ENCODE peak calls at places on chromosomes 12 and 14, in five cellular contexts. J is GM12878, E is A549, Z is HepG2, V is K562. I is an unnamed sample.

GRCh38 chr12:2976581-2976996 is 17.4 kb downstream of the TEAD4 start:
- DNase-seq in V (peak; percentile 47), Z (no peak), E (no peak), J (no peak), I (peak; percentile 38)

GRCh38 chr12:107372229-107372658 is 278.9 kb upstream of the CRY1 start:
- DNase-seq in J (no peak), Z (no peak), E (no peak), V (no peak), I (no peak)

GRCh38 chr12:26878661-26879119 is 45.7 kb upstream of the ITPR2 start:
- DNase-seq in J (no peak), Z (no peak), V (no peak), E (no peak), I (peak; percentile 12)

GRCh38 chr14:39266589-39266870 is 32.8 kb downstream of the MIA2 start:
- DNase-seq in Z (peak; percentile 96), V (peak; percentile 49), J (no peak), E (peak; percentile 70), I (no peak)

GRCh38 chr12:123712780-123713319 is 697 bp downstream of the ATP6V0A2 start:
- DNase-seq in J (no peak), E (peak; percentile 7), V (no peak), Z (peak; percentile 2), I (no peak)

GRCh38 chr14:64193821-64194220 is 100.3 kb downstream of the ESR2 start:
- DNase-seq in E (peak; percentile 24), J (no peak), V (no peak), Z (peak; percentile 5), I (peak; percentile 39)

GRCh38 chr14:22939684-22940083 is 10.5 kb upstream of the PRMT5 start:
- DNase-seq in J (no peak), V (no peak), E (no peak), Z (no peak), I (no peak)

GRCh38 chr14:54447231-54447692 is 6.1 kb upstream of the CNIH1 start:
- DNase-seq in E (peak; percentile 72), V (no peak), J (no peak), Z (peak; percentile 95), I (no peak)

GRCh38 chr12:86513206-86513605 is 257.0 kb upstream of the MGAT4C start:
- DNase-seq in J (no peak), E (no peak), Z (no peak), V (no peak), I (no peak)

GRCh38 chr14:91371011-91371989 is 46.3 kb downstream of the CCDC88C start:
- DNase-seq in Z (no peak), V (no peak), E (no peak), J (no peak), I (no peak)

GRCh38 chr14:73386342-73386741 is 72.0 kb downstream of the NUMB start:
- DNase-seq in Z (no peak), E (no peak), V (no peak), J (no peak), I (no peak)

GRCh38 chr14:21192447-21192822 is 36.6 kb upstream of the OR5AU1 start:
- DNase-seq in E (no peak), Z (no peak), J (no peak), V (no peak), I (no peak)

GRCh38 chr14:70020350-70021170 is 141.3 kb downstream of the SMOC1 start:
- DNase-seq in Z (no peak), E (no peak), J (no peak), V (no peak), I (peak; percentile 13)

GRCh38 chr12:47247418-47247817 is 167.7 kb upstream of the AMIGO2 start:
- DNase-seq in V (no peak), Z (no peak), E (no peak), J (no peak), I (no peak)

GRCh38 chr12:94174576-94174975 is 26.2 kb downstream of the PLXNC1 start:
- DNase-seq in V (no peak), E (no peak), Z (no peak), J (no peak), I (no peak)

GRCh38 chr12:5066251-5066650 is 22.6 kb downstream of the KCNA5 start:
- DNase-seq in Z (no peak), E (no peak), J (no peak), V (no peak), I (no peak)

GRCh38 chr14:33401326-33401725 is 462.6 kb downstream of the NPAS3 start:
- DNase-seq in V (no peak), Z (peak; percentile 13), E (no peak), J (no peak), I (no peak)

GRCh38 chr12:113655479-113655878 is 183.8 kb upstream of the LHX5 start:
- DNase-seq in V (no peak), E (no peak), J (no peak), Z (no peak), I (no peak)

GRCh38 chr14:55430024-55430690 is 10.3 kb downstream of the TBPL2 start:
- DNase-seq in Z (peak; percentile 64), J (no peak), V (peak; percentile 23), E (peak; percentile 79), I (peak; percentile 92)

GRCh38 chr12:87982208-87982607 is 47.0 kb downstream of the C12orf50 start:
- DNase-seq in E (no peak), J (no peak), V (no peak), Z (no peak), I (no peak)

GRCh38 chr12:5439333-5439732 is 7.4 kb downstream of the NTF3 start:
- DNase-seq in J (no peak), V (no peak), E (no peak), Z (no peak), I (peak; percentile 33)

GRCh38 chr12:45329702-45330101 is 113.8 kb downstream of the ANO6 start:
- DNase-seq in J (no peak), Z (no peak), E (no peak), V (no peak), I (no peak)

GRCh38 chr12:45329238-45329637 is 113.3 kb downstream of the ANO6 start:
- DNase-seq in E (no peak), J (no peak), V (no peak), Z (no peak), I (no peak)

GRCh38 chr12:45334396-45334795 is 118.5 kb downstream of the ANO6 start:
- DNase-seq in V (no peak), Z (no peak), E (no peak), J (no peak), I (no peak)

GRCh38 chr12:45327823-45328383 is 112.0 kb downstream of the ANO6 start:
- DNase-seq in Z (no peak), J (no peak), E (no peak), V (no peak), I (peak; percentile 23)

DNA sequence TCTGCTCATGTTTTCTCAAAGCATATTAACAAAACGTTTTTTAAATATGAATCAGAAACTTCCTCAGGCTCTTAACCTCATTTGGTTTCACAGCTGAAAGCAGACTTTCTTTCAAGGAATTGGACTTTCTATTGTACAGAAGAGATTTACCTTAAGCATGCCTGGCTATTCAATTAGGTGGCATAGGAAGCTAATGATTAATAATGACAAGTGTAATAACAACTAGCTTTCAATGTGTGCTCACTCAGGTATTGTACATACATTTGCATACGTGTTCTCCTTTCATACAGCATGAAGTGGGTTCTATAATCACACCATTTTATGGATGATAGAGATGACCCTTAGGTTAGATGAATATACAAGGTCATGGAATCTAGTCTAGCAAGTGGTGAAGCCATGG is 115.7 kb downstream of the ANO6 start:
- DNase-seq in E (no peak), Z (no peak), V (no peak), J (no peak), I (no peak)
- TF ChIP-seq JUNB in E (no peak), Z (no peak), V (no peak), J (no peak), I (no peak)

GRCh38 chr14:29262979-29263378 is 496.4 kb downstream of the FOXG1 start:
- DNase-seq in J (no peak), Z (no peak), V (no peak), E (no peak), I (no peak)
- TF ChIP-seq REST in J (no peak), Z (no peak), V (no peak), E (no peak), I (no peak)

DNA sequence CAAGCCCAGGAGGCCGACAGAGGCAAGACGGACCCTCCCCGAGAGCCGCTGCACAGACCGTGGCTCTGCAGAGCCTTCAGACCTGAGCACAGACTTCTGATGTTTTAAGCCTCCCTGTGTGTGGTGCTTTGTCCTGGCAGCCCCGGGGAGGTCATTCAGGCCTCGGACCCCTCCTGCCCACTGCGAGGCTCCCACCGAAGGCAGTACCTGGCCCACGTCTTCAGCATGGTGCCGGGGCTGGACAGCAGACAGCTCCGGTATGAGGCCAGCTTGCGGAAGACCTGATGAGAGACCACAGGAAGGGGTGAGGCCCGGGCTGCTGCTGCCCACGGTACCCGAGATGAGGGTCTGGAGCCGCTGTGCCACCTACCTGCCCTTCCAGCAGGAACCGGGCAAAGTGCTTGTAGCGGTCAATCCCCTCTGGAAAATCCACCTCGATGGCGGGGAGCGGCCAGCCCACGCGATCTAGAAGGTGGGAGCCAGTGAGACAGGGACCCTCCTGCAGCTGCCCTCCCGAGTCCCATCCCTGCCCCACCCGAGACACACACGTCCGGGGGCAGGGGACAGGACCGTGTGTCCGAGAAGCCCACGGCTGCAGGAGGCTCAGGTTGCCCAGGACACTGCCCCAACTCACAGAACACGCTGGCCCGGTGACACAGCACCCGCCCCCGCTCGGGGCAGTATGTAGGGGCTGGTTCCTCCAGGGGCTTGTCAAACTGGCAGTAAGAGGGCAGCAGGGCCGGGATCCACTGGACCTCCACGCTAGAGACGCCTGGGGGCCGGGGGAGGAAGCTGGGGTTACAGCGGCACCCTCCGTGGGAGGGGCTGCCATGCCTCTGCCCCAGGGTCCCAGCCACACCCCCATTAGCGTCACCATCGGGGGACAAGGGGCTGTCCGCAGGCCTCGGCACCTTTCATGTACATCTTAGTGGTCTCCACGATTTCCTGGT is 35.6 kb upstream of the UBC start:
- DNase-seq in E (no peak), V (no peak), Z (no peak), J (no peak), I (no peak)
- H3K4me3 ChIP-seq in E (no peak overlapping the region), V (no peak overlapping the region), Z (no peak overlapping the region), J (no peak overlapping the region), I (no peak overlapping the region)

GRCh38 chr12:132327351-132328171 is 1.8 kb downstream of the GALNT9 start:
- DNase-seq in E (peak; percentile 48), Z (no peak), J (no peak), V (no peak), I (no peak)
- TF ChIP-seq JUNB in E (no peak), Z (no peak), J (no peak), V (no peak), I (no peak)

GRCh38 chr12:116015525-116015924 is 262.0 kb downstream of the MED13L start:
- DNase-seq in J (no peak), V (no peak), Z (peak; percentile 21), E (peak; percentile 52), I (peak; percentile 54)
- TF ChIP-seq REST in J (no peak), V (no peak), Z (no peak), E (no peak), I (no peak)

DNA sequence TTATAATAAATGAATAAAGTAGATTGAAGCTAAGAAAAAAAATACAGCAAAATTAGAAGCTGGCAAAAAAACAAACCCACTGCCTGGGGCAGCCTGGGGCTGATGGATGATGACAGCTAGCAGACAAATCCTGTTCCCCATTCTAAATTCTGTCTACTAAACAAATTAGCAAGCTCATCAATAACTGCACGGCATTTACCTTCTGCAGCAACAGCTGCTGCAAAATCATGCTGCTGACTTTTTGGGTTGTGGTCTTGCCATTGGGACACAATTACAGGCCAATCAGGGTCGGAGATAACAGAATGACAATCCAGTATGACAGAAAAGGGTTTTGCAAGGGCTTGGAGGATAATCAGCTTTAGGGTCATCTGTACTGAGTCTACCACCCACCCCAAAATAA is 443.6 kb upstream of the SOX5 start:
- DNase-seq in Z (no peak), E (no peak), V (no peak), J (no peak), I (no peak)
- H3K4me3 ChIP-seq in Z (no peak overlapping the region), E (no peak overlapping the region), V (no peak overlapping the region), J (no peak overlapping the region), I (no peak overlapping the region)